ENCODE peak calls at places on chromosomes 12 and 14, in five cellular contexts. L, F, V, O and U are unnamed samples.

GRCh38 chr12:46585854-46586621 is 213.5 kb upstream of the SLC38A2 start:
- DNase-seq in O (no peak), L (no peak), V (no peak), F (peak), U (peak)

GRCh38 chr12:49187184-49187583 is 1.7 kb downstream of the TUBA1A start:
- DNase-seq in O (peak), F (peak), V (peak), L (no peak), U (peak)

GRCh38 chr12:56146492-56147460 is 5.6 kb upstream of the MYL6B start:
- DNase-seq in L (no peak), V (no peak), O (no peak), F (peak), U (peak)

GRCh38 chr12:38875571-38876228 is 29.7 kb downstream of the CPNE8 start:
- DNase-seq in F (peak), O (no peak), V (no peak), L (no peak), U (peak)

GRCh38 chr12:126424696-126425095 is 1359.5 kb downstream of the AACS start:
- DNase-seq in V (no peak), L (no peak), O (no peak), F (peak), U (peak)

GRCh38 chr12:131087991-131088700 is 134.4 kb downstream of the ADGRD1 start:
- DNase-seq in V (peak), F (no peak), L (no peak), O (peak), U (no peak)

GRCh38 chr12:14065094-14065493 is 83.7 kb upstream of the GRIN2B start:
- DNase-seq in F (no peak), L (no peak), O (no peak), V (no peak), U (no peak)

GRCh38 chr12:111412007-111412829 is 6.5 kb downstream of the SH2B3 start:
- DNase-seq in L (no peak), O (no peak), V (no peak), F (no peak), U (no peak)

GRCh38 chr12:8033153-8034044 is 883 bp downstream of the FOXJ2 start:
- DNase-seq in L (peak), F (no peak), V (peak), O (peak), U (peak)

GRCh38 chr12:131755305-131756113 is 44.6 kb downstream of the SFSWAP start:
- DNase-seq in F (peak), L (peak), V (no peak), O (no peak), U (peak)

GRCh38 chr14:85380891-85381290 is 149.1 kb upstream of the FLRT2 start:
- DNase-seq in O (no peak), F (peak), V (no peak), L (no peak), U (peak)

GRCh38 chr14:77151918-77152588 is 10.5 kb upstream of the ZDHHC22 start:
- DNase-seq in F (peak), L (peak), O (no peak), V (no peak), U (peak)

GRCh38 chr12:52818376-52818775 is 4.5 kb upstream of the KRT4 start:
- DNase-seq in V (no peak), L (no peak), O (no peak), F (no peak), U (no peak)

GRCh38 chr12:42235426-42235825 is 2.6 kb downstream of the YAF2 start:
- DNase-seq in L (no peak), V (no peak), O (no peak), F (no peak), U (no peak)

GRCh38 chr12:82862069-82862841 is 175.5 kb downstream of the TMTC2 start:
- DNase-seq in V (no peak), O (no peak), L (no peak), F (peak), U (peak)

GRCh38 chr12:5577239-5577638 is 145.3 kb downstream of the NTF3 start:
- DNase-seq in O (no peak), V (no peak), L (no peak), F (no peak), U (no peak)

GRCh38 chr12:91958816-91959215 is 186.8 kb downstream of the BTG1 start:
- DNase-seq in F (peak), L (no peak), O (no peak), V (no peak), U (peak)

GRCh38 chr12:4211372-4211771 is 62.2 kb upstream of the CCND2 start:
- DNase-seq in V (no peak), O (no peak), F (no peak), L (no peak), U (no peak)

GRCh38 chr12:110340706-110341105 is 59.7 kb downstream of the ATP2A2 start:
- DNase-seq in F (no peak), O (peak), V (no peak), L (no peak), U (no peak)

GRCh38 chr14:34324363-34324795 is 137.7 kb downstream of the SPTSSA start:
- DNase-seq in L (peak), F (peak), V (no peak), O (no peak), U (peak)

GRCh38 chr12:49974677-49975369 is 2.1 kb downstream of the AQP6 start:
- DNase-seq in F (peak), L (peak), V (peak), O (no peak), U (no peak)

GRCh38 chr12:92041742-92042141 is 103.9 kb downstream of the BTG1 start:
- DNase-seq in V (no peak), O (no peak), L (no peak), F (no peak), U (peak)

GRCh38 chr14:61925043-61925442 is 162.8 kb downstream of the SNAPC1 start:
- DNase-seq in F (no peak), L (peak), O (no peak), V (no peak), U (peak)

DNA sequence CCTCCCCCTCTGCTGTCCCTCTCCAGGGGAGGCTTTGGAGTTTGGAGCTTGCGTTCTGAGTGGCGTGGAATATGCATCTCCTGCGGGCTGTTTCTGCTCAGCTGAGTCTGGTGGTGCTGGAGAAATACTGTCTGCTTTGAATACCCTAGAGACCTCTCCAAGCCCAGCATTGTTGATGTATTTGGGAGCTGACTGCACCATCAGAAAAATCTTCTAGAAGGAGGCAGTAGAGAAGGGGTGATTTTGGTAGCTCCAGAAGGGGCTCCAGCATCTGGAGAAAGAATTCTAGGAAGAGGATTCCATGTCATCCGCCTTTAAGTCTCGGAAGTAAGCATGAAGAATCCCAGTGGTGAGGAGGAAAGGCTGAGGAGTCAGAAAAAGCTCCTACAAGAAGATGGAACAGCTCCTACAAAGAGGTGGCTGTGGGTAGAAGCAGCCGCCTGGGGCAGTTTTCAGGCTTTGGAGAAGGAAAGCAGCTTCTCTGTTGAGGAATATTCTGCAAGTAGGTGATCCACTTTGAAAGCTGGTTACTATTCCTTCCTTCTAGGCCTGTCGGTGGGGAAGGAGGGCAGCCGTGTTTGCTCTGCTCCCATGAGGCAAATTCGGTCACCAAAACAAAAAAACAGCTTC is 9.7 kb downstream of the MLXIP start:
- DNase-seq in F (peak), V (peak), L (no peak), O (no peak), U (peak)
- TF ChIP-seq CTCF in F (no peak), V (no peak), L (no peak), O (no peak), U (no peak)

GRCh38 chr14:22474730-22475351 is 114.2 kb downstream of the DAD1 start:
- DNase-seq in V (no peak), O (no peak), L (no peak), F (no peak), U (peak)
- TF ChIP-seq CTCF in V (no peak), O (no peak), L (no peak), F (no peak), U (no peak)

GRCh38 chr14:24351517-24351916 is 11.7 kb upstream of the RIPK3 start:
- DNase-seq in O (no peak), L (no peak), V (no peak), F (peak), U (peak)
- TF ChIP-seq CTCF in O (no peak), L (no peak), V (no peak), F (no peak), U (no peak)

GRCh38 chr14:99037777-99038176 is 234.2 kb downstream of the BCL11B start:
- DNase-seq in V (no peak), L (no peak), F (no peak), O (no peak), U (no peak)
- TF ChIP-seq CTCF in V (no peak), L (no peak), F (no peak), O (peak), U (no peak)

DNA sequence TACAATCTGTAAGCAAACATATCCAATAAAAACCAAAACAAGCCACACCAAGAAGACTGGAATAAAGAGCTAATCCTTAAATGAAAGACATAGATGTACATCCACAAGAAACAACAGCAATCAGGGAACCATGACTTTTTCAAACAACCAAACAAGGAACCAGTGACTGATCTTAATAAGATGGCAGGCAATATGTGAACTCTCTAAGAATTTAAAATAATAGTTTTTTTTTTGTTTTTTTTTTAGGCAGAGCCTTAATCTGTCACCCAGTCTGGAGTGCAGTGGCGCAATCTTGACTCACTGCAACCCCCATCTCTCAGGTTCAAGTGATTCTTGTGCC is 52.9 kb upstream of the CAPRIN2 start:
- DNase-seq in F (no peak), V (no peak), O (no peak), L (no peak), U (no peak)
- TF ChIP-seq CTCF in F (no peak), V (no peak), O (peak), L (no peak), U (no peak)

GRCh38 chr14:102211240-102211639 is 71.5 kb downstream of the WDR20 start:
- DNase-seq in O (no peak), F (no peak), L (no peak), V (no peak), U (no peak)

GRCh38 chr14:102207831-102208365 is 68.2 kb downstream of the WDR20 start:
- DNase-seq in L (no peak), V (no peak), O (no peak), F (no peak), U (no peak)

GRCh38 chr14:102210421-102211042 is 70.8 kb downstream of the WDR20 start:
- DNase-seq in O (no peak), V (peak), L (no peak), F (no peak), U (no peak)

GRCh38 chr14:102208741-102209140 is 69.0 kb downstream of the WDR20 start:
- DNase-seq in F (no peak), V (peak), O (no peak), L (no peak), U (no peak)

DNA sequence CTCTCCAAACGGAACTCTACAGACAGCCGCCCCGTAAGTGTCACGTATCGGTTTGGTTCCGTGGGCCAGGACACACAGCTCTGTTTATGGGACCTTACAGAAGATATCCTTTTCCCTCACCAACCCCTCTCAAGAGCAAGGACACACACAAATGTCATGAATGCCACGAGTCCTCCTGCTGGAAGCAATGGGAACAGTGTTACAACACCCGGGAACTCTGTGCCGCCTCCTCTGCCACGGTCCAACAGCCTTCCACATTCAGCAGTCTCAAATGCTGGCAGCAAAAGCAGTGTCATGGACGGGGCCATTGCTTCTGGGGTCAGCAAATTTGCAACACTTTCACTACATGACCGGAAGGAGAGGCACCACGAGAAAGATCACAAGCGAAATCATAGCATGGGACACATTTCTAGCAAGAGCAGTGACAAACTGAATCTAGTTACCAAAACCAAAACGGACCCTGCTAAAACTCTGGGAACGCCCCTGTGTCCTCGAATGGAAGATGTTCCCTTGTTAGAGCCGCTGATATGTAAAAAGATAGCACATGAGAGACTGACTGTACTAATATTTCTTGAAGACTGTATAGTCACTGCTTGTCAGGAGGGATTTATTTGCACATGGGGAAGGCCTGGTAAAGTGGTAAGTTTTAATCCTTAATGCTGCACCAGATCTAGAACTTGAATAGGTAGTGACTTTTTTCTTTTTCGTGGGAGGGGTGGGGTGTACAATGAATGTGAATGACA is 69.7 kb downstream of the WDR20 start:
- DNase-seq in O (no peak), L (no peak), F (no peak), V (peak), U (peak)
- TF ChIP-seq CTCF in O (peak), L (no peak), F (no peak), V (no peak), U (peak)

GRCh38 chr14:106556665-106557289 is 1030.4 kb downstream of the TMEM121 start:
- DNase-seq in V (no peak), O (no peak), L (peak), F (no peak), U (no peak)
- TF ChIP-seq CTCF in V (peak), O (no peak), L (peak), F (peak), U (peak)